ENCODE peak calls at places on chromosomes 16 and 17, in five cellular contexts. H is HepG2, K is SK-N-SH, T is GM12878, A is K562. V is an unnamed sample.

GRCh38 chr16:1960665-1961630 is 1.6 kb downstream of the NDUFB10 start:
- DNase-seq in K (no peak), A (peak), T (no peak), H (peak), V (no peak)

GRCh38 chr17:77768475-77768874 is 190.0 kb upstream of the TNRC6C start:
- DNase-seq in A (no peak), H (no peak), K (no peak), T (no peak), V (no peak)

GRCh38 chr17:9173386-9173983 is 152.2 kb downstream of the NTN1 start:
- DNase-seq in A (no peak), T (no peak), H (no peak), K (no peak), V (no peak)

GRCh38 chr17:75625813-75626486 is 7.3 kb upstream of the SMIM5 start:
- DNase-seq in K (peak), H (peak), A (peak), T (no peak), V (no peak)

GRCh38 chr16:12815361-12815760 is 11.7 kb upstream of the CPPED1 start:
- DNase-seq in H (peak), K (no peak), A (no peak), T (no peak), V (no peak)

GRCh38 chr16:57889960-57890751 is 80.8 kb downstream of the CNGB1 start:
- DNase-seq in K (no peak), A (no peak), T (no peak), H (no peak), V (no peak)

GRCh38 chr17:10600551-10600950 is 51.1 kb upstream of the MYH2 start:
- DNase-seq in K (no peak), A (no peak), T (no peak), H (no peak), V (no peak)

GRCh38 chr17:65081439-65081838 is 24.9 kb upstream of the GNA13 start:
- DNase-seq in A (no peak), K (no peak), H (no peak), T (no peak), V (no peak)

GRCh38 chr17:6796887-6797490 is 21.0 kb downstream of the FBXO39 start:
- DNase-seq in A (no peak), K (no peak), H (no peak), T (no peak), V (no peak)

GRCh38 chr17:55448681-55449080 is 27.0 kb upstream of the MMD start:
- DNase-seq in A (no peak), K (no peak), H (no peak), T (no peak), V (no peak)

GRCh38 chr16:88052661-88053060 is 101.4 kb downstream of the BANP start:
- DNase-seq in K (no peak), A (no peak), H (no peak), T (no peak), V (no peak)

GRCh38 chr16:89944773-89945172 is 3.8 kb upstream of the DEF8 start:
- DNase-seq in H (no peak), K (no peak), T (peak), A (no peak), V (no peak)

GRCh38 chr17:74147436-74147835 is 56.0 kb upstream of the RPL38 start:
- DNase-seq in H (no peak), T (no peak), K (peak), A (no peak), V (no peak)

GRCh38 chr16:14015948-14016347 is 55.2 kb upstream of the MRTFB start:
- DNase-seq in T (no peak), H (no peak), A (no peak), K (no peak), V (no peak)

GRCh38 chr17:59627770-59628171 is 8.1 kb downstream of the CLTC start:
- DNase-seq in K (no peak), T (no peak), A (no peak), H (no peak), V (no peak)

GRCh38 chr16:80948886-80949502 is 57.7 kb downstream of the CMC2 start:
- DNase-seq in A (peak), H (peak), K (peak), T (no peak), V (peak)

GRCh38 chr16:57045694-57046381 is 46.5 kb upstream of the CPNE2 start:
- DNase-seq in K (peak), H (peak), T (peak), A (peak), V (peak)

GRCh38 chr17:80805032-80805751 is 186.4 kb upstream of the CHMP6 start:
- DNase-seq in T (no peak), H (no peak), K (no peak), A (no peak), V (no peak)

GRCh38 chr17:38709864-38710602 is 5.0 kb downstream of the MLLT6 start:
- DNase-seq in A (no peak), K (no peak), T (no peak), H (no peak), V (no peak)
- TF ChIP-seq REST in A (no peak), K (no peak), T (no peak), H (no peak), V (no peak)

DNA sequence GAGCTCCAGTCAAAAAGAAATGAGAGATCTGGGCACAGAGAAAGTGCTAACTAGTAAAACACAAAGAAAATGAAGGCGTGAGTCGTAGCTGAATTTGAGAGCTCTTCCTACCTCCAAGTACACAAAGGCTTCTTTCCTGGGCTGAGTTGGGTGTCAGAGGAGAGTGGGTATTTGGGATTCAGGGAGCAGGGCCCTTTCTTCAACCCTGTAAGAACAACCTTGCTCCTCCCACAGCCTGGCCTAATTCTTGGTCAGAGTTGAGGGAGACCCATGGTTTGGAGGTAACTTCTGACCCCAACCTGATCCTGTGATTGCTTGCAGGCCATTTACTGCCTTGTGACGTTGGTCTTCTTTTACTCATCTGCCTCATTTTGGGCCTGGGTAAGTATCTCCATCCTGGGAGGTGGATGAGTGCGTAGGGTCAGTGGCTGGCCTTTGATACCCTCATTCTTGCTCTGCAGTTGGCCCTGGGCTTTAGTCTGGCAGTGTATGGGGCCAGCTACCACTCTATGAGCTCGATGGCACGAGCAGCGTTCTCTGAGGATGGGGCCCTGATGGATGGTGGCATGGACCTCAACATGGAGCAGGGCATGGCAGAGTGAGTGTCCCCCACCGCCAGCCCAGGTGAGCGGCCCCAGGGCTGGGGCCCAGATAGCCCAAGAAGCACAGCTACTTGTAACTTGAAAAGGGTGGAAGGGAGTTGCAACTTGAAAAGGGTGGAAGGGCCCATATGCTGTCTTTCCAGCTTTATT is 1.3 kb downstream of the TMEM208 start:
- DNase-seq in A (no peak), H (no peak), T (no peak), K (no peak), V (no peak)
- TF ChIP-seq POLR2AphosphoS5 in A (no peak), H (no peak), T (no peak), K (no peak), V (no peak)

DNA sequence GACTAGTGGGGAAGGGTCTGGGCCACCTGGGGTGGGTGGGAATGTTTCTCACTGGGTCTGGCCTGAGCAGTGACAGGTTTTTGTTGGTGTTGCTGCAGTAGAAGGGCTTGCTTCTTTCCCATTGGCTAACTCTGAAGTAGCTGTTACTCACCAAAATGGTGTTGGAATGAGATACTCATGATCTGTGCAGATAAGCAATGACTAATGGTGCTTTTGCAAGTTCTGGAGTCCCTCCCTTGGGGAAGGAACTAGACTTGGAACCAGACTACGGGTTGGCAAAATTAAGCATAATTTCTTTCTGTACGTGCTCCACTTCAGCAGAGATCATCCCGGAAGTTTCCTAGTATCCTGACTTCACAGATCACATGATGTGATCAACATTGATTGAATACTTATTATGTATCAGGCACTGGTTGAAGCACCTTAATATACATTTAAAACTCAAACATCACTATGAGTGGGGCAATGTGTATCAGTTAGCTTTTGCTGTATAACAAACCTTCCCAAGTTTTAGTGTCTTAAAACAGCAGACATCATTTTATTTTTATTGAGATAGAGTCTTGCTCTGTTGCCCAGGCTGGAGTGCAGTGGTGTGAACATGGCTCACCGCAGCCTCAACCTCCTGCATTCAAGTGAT is 30.1 kb downstream of the CHP2 start:
- DNase-seq in T (no peak), A (peak), K (no peak), H (no peak), V (peak)
- TF ChIP-seq GABPA in T (no peak), A (no peak), K (no peak), H (no peak), V (no peak)

GRCh38 chr16:30985401-30986128 is 558 bp downstream of the HSD3B7 start:
- DNase-seq in T (no peak), K (peak), H (peak), A (peak), V (no peak)
- TF ChIP-seq REST in T (no peak), K (no peak), H (no peak), A (peak), V (no peak)

DNA sequence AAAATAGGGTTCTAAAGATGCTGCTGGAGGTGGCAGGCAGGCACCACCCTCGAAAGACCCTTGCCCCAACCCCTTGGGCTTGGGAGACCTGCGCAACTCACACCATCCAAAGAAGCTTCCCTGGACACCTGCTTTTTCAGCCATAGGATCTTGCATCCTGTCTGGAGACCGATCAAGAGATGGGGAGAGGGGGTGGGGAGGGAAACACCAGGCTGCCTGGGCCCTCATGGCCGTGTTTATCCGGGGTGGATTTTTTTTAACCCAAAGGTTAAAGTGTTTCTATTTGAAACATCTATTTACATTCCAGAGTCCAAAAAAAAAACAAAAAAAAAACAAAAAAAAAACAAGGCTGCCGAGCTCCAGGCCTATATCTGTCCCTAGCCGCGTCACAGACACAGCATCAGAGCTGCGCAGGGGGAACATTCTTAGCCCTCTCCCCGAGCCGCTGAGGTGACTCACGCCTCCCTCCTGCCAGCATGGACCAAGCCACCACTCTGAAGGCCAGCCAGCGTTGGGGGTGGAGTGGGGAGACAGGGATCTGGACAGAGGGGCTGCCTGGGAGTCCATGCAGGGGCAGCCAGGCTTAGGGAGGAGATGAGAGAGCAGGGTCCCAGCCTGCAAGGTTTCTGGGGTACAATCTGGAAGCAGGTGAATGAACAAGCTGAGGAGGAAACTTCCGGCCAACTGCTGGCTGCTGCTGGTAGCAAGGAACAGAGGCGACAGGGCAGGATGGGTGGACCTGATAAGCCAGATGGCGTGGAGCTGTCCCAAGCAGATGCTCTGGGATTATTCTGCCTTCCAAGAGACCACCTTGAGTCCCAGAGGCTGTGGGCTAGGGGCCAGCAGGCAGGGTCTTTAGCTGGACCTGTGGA is 14.8 kb downstream of the HDAC5 start:
- DNase-seq in A (peak), T (no peak), H (peak), K (peak), V (no peak)
- TF ChIP-seq POLR2AphosphoS5 in A (no peak), T (no peak), H (peak), K (peak), V (no peak)

DNA sequence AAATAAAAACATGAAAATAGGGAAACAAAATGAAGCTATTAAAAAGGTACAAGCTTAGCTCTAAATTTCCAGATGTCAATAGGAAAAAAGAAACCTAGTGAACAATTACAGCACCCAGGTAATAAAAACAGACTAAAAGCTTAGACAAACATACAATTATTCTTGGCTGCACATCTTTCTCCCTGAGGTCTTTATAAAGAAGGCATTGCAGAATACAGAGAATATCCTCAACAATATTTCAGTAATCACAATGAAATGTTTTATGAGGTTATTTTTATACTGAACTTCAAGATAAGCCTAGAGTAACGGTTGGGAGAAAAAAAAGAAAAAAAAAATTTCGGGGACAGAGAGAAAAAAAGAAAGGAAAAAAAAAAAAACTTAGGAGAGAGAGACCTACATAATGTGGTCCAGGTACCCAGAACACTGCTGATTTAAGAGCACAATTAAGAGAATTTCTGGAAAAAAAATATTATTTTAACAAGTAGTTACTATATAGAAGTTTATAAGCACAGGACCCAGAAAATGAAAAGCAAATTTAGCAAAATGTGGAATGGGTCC is 26.5 kb downstream of the KANSL1 start:
- DNase-seq in T (no peak), A (no peak), K (no peak), H (no peak), V (no peak)
- TF ChIP-seq GABPA in T (no peak), A (no peak), K (no peak), H (no peak), V (no peak)

DNA sequence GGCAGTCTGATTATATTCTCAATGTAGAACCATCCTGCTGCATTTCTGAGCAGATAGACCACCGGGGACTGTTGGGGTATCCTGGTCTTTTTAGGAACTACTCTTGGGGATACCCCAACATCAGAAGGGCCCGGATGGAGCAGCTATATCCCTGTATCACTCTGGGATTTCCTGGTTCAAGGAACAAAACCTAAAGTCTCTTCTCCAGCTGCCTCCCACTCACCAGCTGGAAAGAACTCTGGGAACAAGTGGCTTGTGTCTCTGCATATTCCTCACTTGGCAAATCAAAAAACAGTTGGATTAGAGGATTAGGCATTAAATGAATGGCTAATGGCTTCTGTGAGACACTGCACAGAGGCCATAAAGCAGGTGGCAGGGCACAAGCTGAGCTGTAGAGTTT is 62.3 kb upstream of the HS3ST2 start:
- DNase-seq in H (no peak), T (no peak), A (no peak), K (no peak), V (no peak)
- TF ChIP-seq REST in H (no peak), T (no peak), A (no peak), K (no peak), V (no peak)

V was measured in HL-60.